ENCODE peak calls at places on chromosomes 2 and 18, in eight cellular contexts. One of them, this sample, is unnamed.

GRCh38 chr2:120298173-120298835 is 45.7 kb downstream of the RALB start:
- DNase-seq in left colon: no peak
- DNase-seq in EH: peak
- DNase-seq in neural progenitor cell: no peak
- DNase-seq in fibroblast of mammary gland: peak
- DNase-seq in GM13977: no peak
- DNase-seq in IMR-90: peak
- DNase-seq in HCEC 1CT: no peak
- DNase-seq in this sample: no peak

GRCh38 chr18:10798727-10799435 is 273.1 kb downstream of the NAPG start:
- DNase-seq in left colon: no peak
- DNase-seq in EH: peak
- DNase-seq in neural progenitor cell: no peak
- DNase-seq in fibroblast of mammary gland: peak
- DNase-seq in GM13977: no peak
- DNase-seq in IMR-90: peak
- DNase-seq in HCEC 1CT: no peak
- DNase-seq in this sample: peak

GRCh38 chr2:85255813-85256581 is 71.8 kb downstream of the TGOLN2 start:
- DNase-seq in left colon: no peak
- DNase-seq in EH: peak
- DNase-seq in neural progenitor cell: peak
- DNase-seq in fibroblast of mammary gland: no peak
- DNase-seq in GM13977: no peak
- DNase-seq in IMR-90: peak
- DNase-seq in HCEC 1CT: no peak
- DNase-seq in this sample: no peak

GRCh38 chr18:76697441-76697901 is 124.9 kb upstream of the ZNF236 start:
- DNase-seq in left colon: no peak
- DNase-seq in EH: peak
- DNase-seq in neural progenitor cell: peak
- DNase-seq in fibroblast of mammary gland: peak
- DNase-seq in GM13977: no peak
- DNase-seq in IMR-90: peak
- DNase-seq in HCEC 1CT: peak
- DNase-seq in this sample: no peak

GRCh38 chr18:62982600-62983251 is 267.4 kb downstream of the PHLPP1 start:
- DNase-seq in left colon: no peak
- DNase-seq in EH: peak
- DNase-seq in neural progenitor cell: peak
- DNase-seq in fibroblast of mammary gland: peak
- DNase-seq in GM13977: peak
- DNase-seq in IMR-90: peak
- DNase-seq in HCEC 1CT: peak
- DNase-seq in this sample: peak

GRCh38 chr2:181673178-181673577 is 7.1 kb downstream of the NEUROD1 start:
- DNase-seq in left colon: no peak
- DNase-seq in EH: no peak
- DNase-seq in neural progenitor cell: no peak
- DNase-seq in fibroblast of mammary gland: no peak
- DNase-seq in GM13977: no peak
- DNase-seq in IMR-90: no peak
- DNase-seq in HCEC 1CT: no peak
- DNase-seq in this sample: no peak

GRCh38 chr2:240585681-240586197 is 795 bp upstream of the CAPN10 start:
- DNase-seq in left colon: no peak
- DNase-seq in EH: no peak
- DNase-seq in neural progenitor cell: peak
- DNase-seq in fibroblast of mammary gland: no peak
- DNase-seq in GM13977: no peak
- DNase-seq in IMR-90: no peak
- DNase-seq in HCEC 1CT: no peak
- DNase-seq in this sample: no peak

GRCh38 chr18:47871288-47871687 is 59.2 kb downstream of the SMAD2 start:
- DNase-seq in left colon: no peak
- DNase-seq in EH: no peak
- DNase-seq in neural progenitor cell: no peak
- DNase-seq in fibroblast of mammary gland: no peak
- DNase-seq in GM13977: no peak
- DNase-seq in IMR-90: no peak
- DNase-seq in HCEC 1CT: no peak
- DNase-seq in this sample: no peak

GRCh38 chr2:54240515-54241219 is 15.4 kb downstream of the TSPYL6 start:
- DNase-seq in left colon: no peak
- DNase-seq in EH: peak
- DNase-seq in neural progenitor cell: peak
- DNase-seq in fibroblast of mammary gland: peak
- DNase-seq in GM13977: no peak
- DNase-seq in IMR-90: peak
- DNase-seq in HCEC 1CT: peak
- DNase-seq in this sample: no peak

GRCh38 chr18:31244737-31245432 is 73.1 kb upstream of the DSG1 start:
- DNase-seq in left colon: no peak
- DNase-seq in EH: no peak
- DNase-seq in neural progenitor cell: peak
- DNase-seq in fibroblast of mammary gland: no peak
- DNase-seq in GM13977: no peak
- DNase-seq in IMR-90: no peak
- DNase-seq in HCEC 1CT: no peak
- DNase-seq in this sample: no peak

GRCh38 chr2:120509991-120510735 is 164.2 kb downstream of the INHBB start:
- DNase-seq in left colon: no peak
- DNase-seq in EH: no peak
- DNase-seq in neural progenitor cell: no peak
- DNase-seq in fibroblast of mammary gland: no peak
- DNase-seq in GM13977: no peak
- DNase-seq in IMR-90: no peak
- DNase-seq in HCEC 1CT: no peak
- DNase-seq in this sample: no peak

GRCh38 chr2:231930601-231931281 is 4.5 kb upstream of the NPPC start:
- DNase-seq in left colon: no peak
- DNase-seq in EH: no peak
- DNase-seq in neural progenitor cell: no peak
- DNase-seq in fibroblast of mammary gland: peak
- DNase-seq in GM13977: no peak
- DNase-seq in IMR-90: no peak
- DNase-seq in HCEC 1CT: no peak
- DNase-seq in this sample: no peak

GRCh38 chr2:219369447-219369861 is 18.3 kb downstream of the DNPEP start:
- DNase-seq in left colon: peak
- DNase-seq in EH: peak
- DNase-seq in neural progenitor cell: no peak
- DNase-seq in fibroblast of mammary gland: peak
- DNase-seq in GM13977: no peak
- DNase-seq in IMR-90: peak
- DNase-seq in HCEC 1CT: peak
- DNase-seq in this sample: peak

This sample was measured in mucosa of gallbladder.